ENCODE peak calls at places on chromosome 15, in eight cellular contexts. D, N, X, B, R, P, Z and E are unnamed samples.

GRCh38 chr15:47820780-47821319 is 103.5 kb downstream of the SEMA6D start:
- DNase-seq in D (no peak), N (peak), X (no peak), B (no peak), R (no peak), P (no peak), Z (no peak), E (no peak)

GRCh38 chr15:80462836-80463512 is 58.8 kb downstream of the ARNT2 start:
- DNase-seq in D (no peak), N (peak), X (no peak), B (no peak), R (no peak), P (no peak), Z (no peak), E (no peak)

GRCh38 chr15:85741662-85742061 is 53.1 kb downstream of the KLHL25 start:
- DNase-seq in D (no peak), N (no peak), X (no peak), B (no peak), R (no peak), P (no peak), Z (no peak), E (no peak)

GRCh38 chr15:21269121-21269520 is 171.2 kb downstream of the POTEB3 start:
- DNase-seq in D (no peak), N (no peak), X (no peak), B (no peak), R (no peak), P (no peak), Z (no peak), E (no peak)

GRCh38 chr15:58951388-58952060 is 18.0 kb upstream of the SLTM start:
- DNase-seq in D (no peak), N (peak), X (no peak), B (no peak), R (no peak), P (no peak), Z (no peak), E (no peak)

GRCh38 chr15:60362318-60363023 is 35.3 kb downstream of the ANXA2 start:
- DNase-seq in D (no peak), N (peak), X (peak), B (no peak), R (no peak), P (no peak), Z (no peak), E (peak)

GRCh38 chr15:101679861-101680260 is 27.7 kb upstream of the TM2D3 start:
- DNase-seq in D (no peak), N (no peak), X (no peak), B (no peak), R (no peak), P (no peak), Z (no peak), E (no peak)

GRCh38 chr15:60969658-60970057 is 259.4 kb downstream of the RORA start:
- DNase-seq in D (no peak), N (no peak), X (no peak), B (no peak), R (no peak), P (no peak), Z (no peak), E (no peak)

GRCh38 chr15:66835558-66835878 is 133.5 kb downstream of the SMAD6 start:
- DNase-seq in D (no peak), N (no peak), X (no peak), B (no peak), R (no peak), P (no peak), Z (no peak), E (no peak)

GRCh38 chr15:90463381-90463780 is 66.3 kb upstream of the CRTC3 start:
- DNase-seq in D (no peak), N (peak), X (peak), B (no peak), R (no peak), P (no peak), Z (no peak), E (peak)

GRCh38 chr15:85646538-85647091 is 148.1 kb downstream of the KLHL25 start:
- DNase-seq in D (no peak), N (peak), X (no peak), B (no peak), R (no peak), P (no peak), Z (no peak), E (peak)

GRCh38 chr15:63909819-63910437 is 76.2 kb upstream of the HERC1 start:
- DNase-seq in D (peak), N (peak), X (no peak), B (no peak), R (no peak), P (no peak), Z (no peak), E (no peak)

GRCh38 chr15:39472661-39473657 is 107.9 kb upstream of the THBS1 start:
- DNase-seq in D (peak), N (no peak), X (no peak), B (no peak), R (no peak), P (no peak), Z (peak), E (no peak)